ENCODE peak calls at places on chromosomes 2 and 18, in six cellular contexts. D, T, V, J, O and B are unnamed samples.

GRCh38 chr18:26792661-26793060 is 72.8 kb downstream of the AQP4 start:
- DNase-seq in D (no peak), T (no peak), V (no peak), J (no peak), O (no peak), B (no peak)

GRCh38 chr2:159214325-159214865 is 72.1 kb downstream of the WDSUB1 start:
- DNase-seq in D (no peak), T (no peak), V (no peak), J (no peak), O (no peak), B (no peak)

GRCh38 chr2:38716185-38716584 is 35.0 kb downstream of the SRSF7 start:
- DNase-seq in D (no peak), T (no peak), V (no peak), J (peak), O (no peak), B (no peak)

GRCh38 chr2:63343397-63344109 is 244.7 kb downstream of the WDPCP start:
- DNase-seq in D (no peak), T (no peak), V (no peak), J (no peak), O (no peak), B (no peak)

GRCh38 chr18:79942786-79943607 is 8.5 kb downstream of the SLC66A2 start:
- DNase-seq in D (no peak), T (no peak), V (no peak), J (no peak), O (peak), B (peak)

GRCh38 chr2:238521870-238522269 is 95.1 kb downstream of the ASB1 start:
- DNase-seq in D (no peak), T (no peak), V (no peak), J (no peak), O (no peak), B (no peak)

GRCh38 chr2:43376523-43377198 is 150.3 kb upstream of the ZFP36L2 start:
- DNase-seq in D (no peak), T (no peak), V (no peak), J (no peak), O (no peak), B (no peak)

GRCh38 chr2:175356901-175357300 is 175.4 kb upstream of the ATP5MC3 start:
- DNase-seq in D (no peak), T (no peak), V (no peak), J (no peak), O (no peak), B (no peak)

GRCh38 chr2:238700122-238700457 is 147.8 kb upstream of the TWIST2 start:
- DNase-seq in D (no peak), T (no peak), V (no peak), J (peak), O (peak), B (no peak)

GRCh38 chr18:29004921-29005320 is 828.0 kb upstream of the CDH2 start:
- DNase-seq in D (no peak), T (no peak), V (no peak), J (no peak), O (no peak), B (no peak)

GRCh38 chr2:71478806-71479205 is 25.4 kb downstream of the DYSF start:
- DNase-seq in D (no peak), T (no peak), V (no peak), J (no peak), O (peak), B (no peak)

GRCh38 chr2:46299365-46300263 is 2.4 kb downstream of the EPAS1 start:
- DNase-seq in D (no peak), T (no peak), V (peak), J (peak), O (peak), B (no peak)

GRCh38 chr18:54983041-54983686 is 23.9 kb upstream of the CCDC68 start:
- DNase-seq in D (no peak), T (no peak), V (no peak), J (peak), O (no peak), B (no peak)

GRCh38 chr2:68466361-68466777 is 725 bp downstream of the FBXO48 start:
- DNase-seq in D (peak), T (no peak), V (peak), J (peak), O (no peak), B (no peak)

GRCh38 chr2:120423167-120423943 is 77.4 kb downstream of the INHBB start:
- DNase-seq in D (no peak), T (no peak), V (no peak), J (no peak), O (peak), B (no peak)

GRCh38 chr2:238267341-238267710 is 21.1 kb downstream of the PER2 start:
- DNase-seq in D (no peak), T (no peak), V (no peak), J (no peak), O (no peak), B (no peak)

GRCh38 chr2:136058262-136058661 is 59.7 kb downstream of the CXCR4 start:
- DNase-seq in D (no peak), T (no peak), V (no peak), J (no peak), O (no peak), B (no peak)

GRCh38 chr2:10357193-10357592 is 54.5 kb downstream of the HPCAL1 start:
- DNase-seq in D (no peak), T (no peak), V (no peak), J (no peak), O (no peak), B (peak)

GRCh38 chr2:54422072-54422581 is 34.0 kb upstream of the SPTBN1 start:
- DNase-seq in D (no peak), T (no peak), V (peak), J (no peak), O (no peak), B (no peak)

GRCh38 chr2:237868631-237869356 is 9.4 kb downstream of the RAMP1 start:
- DNase-seq in D (no peak), T (no peak), V (no peak), J (peak), O (no peak), B (no peak)

GRCh38 chr18:27707201-27707600 is 469.7 kb downstream of the CDH2 start:
- DNase-seq in D (no peak), T (no peak), V (no peak), J (no peak), O (no peak), B (no peak)

GRCh38 chr2:88760819-88761598 is 69.5 kb downstream of the RPIA start:
- DNase-seq in D (no peak), T (no peak), V (no peak), J (no peak), O (no peak), B (no peak)

GRCh38 chr18:49846263-49846662 is 32.9 kb upstream of the ACAA2 start:
- DNase-seq in D (no peak), T (no peak), V (no peak), J (peak), O (no peak), B (no peak)

GRCh38 chr18:5955861-5956260 is 60.5 kb upstream of the TMEM200C start:
- DNase-seq in D (no peak), T (no peak), V (no peak), J (no peak), O (no peak), B (no peak)

GRCh38 chr2:75168186-75168585 is 31.1 kb downstream of the TACR1 start:
- DNase-seq in D (no peak), T (no peak), V (no peak), J (no peak), O (no peak), B (no peak)